ENCODE peak calls at places on chromosomes 7 and 10, in nine cellular contexts. L is A549, A is IMR-90, Y is body of pancreas, R is esophagus squamous epithelium, N is heart left ventricle, J is prostate gland, B is GM12892, U is sigmoid colon. M is an unnamed sample.

GRCh38 chr10:86348321-86349210 is 18.0 kb downstream of the GRID1 start:
- DNase-seq in L (no peak), J (no peak), A (no peak), U (peak), Y (no peak), N (peak), R (no peak), B (no peak), M (no peak)

GRCh38 chr10:8331896-8332729 is 277.6 kb downstream of the GATA3 start:
- DNase-seq in A (peak), R (no peak), J (peak), B (peak), Y (peak), N (peak), U (no peak), L (peak), M (peak)

GRCh38 chr10:6230335-6230734 is 27.6 kb downstream of the PFKFB3 start:
- DNase-seq in U (no peak), N (no peak), R (no peak), B (no peak), A (no peak), J (no peak), Y (no peak), L (no peak), M (no peak)

GRCh38 chr10:127978481-127978880 is 71.6 kb downstream of the PTPRE start:
- DNase-seq in B (no peak), R (no peak), Y (no peak), A (no peak), U (no peak), J (no peak), L (no peak), N (no peak), M (no peak)

GRCh38 chr10:13977861-13978843 is 352.6 kb downstream of the FRMD4A start:
- DNase-seq in Y (no peak), U (no peak), R (no peak), B (no peak), N (no peak), A (peak), J (no peak), L (no peak), M (no peak)

GRCh38 chr7:120583835-120584586 is 273.9 kb downstream of the TSPAN12 start:
- DNase-seq in Y (no peak), J (no peak), R (no peak), B (no peak), A (peak), N (no peak), L (no peak), U (no peak), M (peak)

GRCh38 chr7:150515752-150516151 is 1.1 kb downstream of the GIMAP7 start:
- DNase-seq in Y (no peak), N (no peak), R (no peak), A (no peak), B (no peak), J (no peak), U (no peak), L (no peak), M (no peak)

GRCh38 chr7:37666026-37666780 is 17.4 kb upstream of the GPR141 start:
- DNase-seq in J (no peak), U (no peak), R (no peak), A (no peak), L (peak), Y (no peak), B (no peak), N (no peak), M (no peak)

GRCh38 chr10:97270523-97271154 is 21.8 kb downstream of the ARHGAP19 start:
- DNase-seq in N (no peak), R (no peak), B (no peak), A (peak), J (no peak), Y (no peak), L (no peak), U (no peak), M (no peak)

GRCh38 chr10:109972372-109973001 is 35.3 kb upstream of the ADD3 start:
- DNase-seq in J (no peak), Y (no peak), B (no peak), R (no peak), A (no peak), N (no peak), U (no peak), L (no peak), M (no peak)

GRCh38 chr7:6637544-6638229 is 569 bp downstream of the ZNF316 start:
- DNase-seq in L (peak), A (peak), R (no peak), B (peak), N (no peak), J (no peak), Y (peak), U (no peak), M (peak)

GRCh38 chr10:62805139-62806092 is 896 bp downstream of the ADO start:
- DNase-seq in N (peak), R (no peak), A (peak), L (peak), B (no peak), J (no peak), U (peak), Y (peak), M (no peak)

GRCh38 chr7:39536926-39537325 is 29.3 kb upstream of the YAE1 start:
- DNase-seq in J (no peak), A (no peak), N (no peak), R (no peak), U (no peak), Y (no peak), L (no peak), B (no peak), M (no peak)

GRCh38 chr7:27088002-27088931 is 7.5 kb downstream of the HOXA1 start:
- DNase-seq in A (no peak), J (no peak), U (no peak), N (no peak), L (no peak), Y (no peak), B (no peak), R (no peak), M (no peak)

GRCh38 chr10:86753056-86753455 is 3.4 kb upstream of the BMPR1A start:
- DNase-seq in N (no peak), A (no peak), R (no peak), J (no peak), U (no peak), B (no peak), Y (no peak), L (no peak), M (no peak)

GRCh38 chr10:96833220-96834001 is 1.3 kb downstream of the LCOR start:
- DNase-seq in U (peak), A (peak), L (peak), J (peak), N (no peak), R (no peak), B (no peak), Y (peak), M (peak)

GRCh38 chr7:41576176-41576575 is 126.7 kb downstream of the INHBA start:
- DNase-seq in A (peak), B (no peak), N (no peak), U (no peak), Y (no peak), J (no peak), R (no peak), L (no peak), M (no peak)

GRCh38 chr7:41570766-41571165 is 132.1 kb downstream of the INHBA start:
- DNase-seq in B (no peak), L (peak), U (no peak), Y (no peak), J (no peak), R (no peak), N (no peak), A (no peak), M (no peak)

GRCh38 chr7:41574377-41574776 is 128.5 kb downstream of the INHBA start:
- DNase-seq in U (no peak), N (no peak), Y (no peak), J (no peak), L (no peak), B (no peak), R (no peak), A (peak), M (no peak)

GRCh38 chr7:41573881-41574280 is 129.0 kb downstream of the INHBA start:
- DNase-seq in L (no peak), B (no peak), A (peak), J (no peak), N (no peak), Y (no peak), U (no peak), R (no peak), M (no peak)

GRCh38 chr7:41573017-41573416 is 129.9 kb downstream of the INHBA start:
- DNase-seq in N (no peak), Y (no peak), J (no peak), L (peak), R (no peak), B (no peak), U (no peak), A (peak), M (peak)
- TF ChIP-seq POLR2A in N (no peak), Y (no peak), J (no peak), L (no peak), R (no peak), B (no peak), U (no peak), A (no peak), M (no peak)

DNA sequence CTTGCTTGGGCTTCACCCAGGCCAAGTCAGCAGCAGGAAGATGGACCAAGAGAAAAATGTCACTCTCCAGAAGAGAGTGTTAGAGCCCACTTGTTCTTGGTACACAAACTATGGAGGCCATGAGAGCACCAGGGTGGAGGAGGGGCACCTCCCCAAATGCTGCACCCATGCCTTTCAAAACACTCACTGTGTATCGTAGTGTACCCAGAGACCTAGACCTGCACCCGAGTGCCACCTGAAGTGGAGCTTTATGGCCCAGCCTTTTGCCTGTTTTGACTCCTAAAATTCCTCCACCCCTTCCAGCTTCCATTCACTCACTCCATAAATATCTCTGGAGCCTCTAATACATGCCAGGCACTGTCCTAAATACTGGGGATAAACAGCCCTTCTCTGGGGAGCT is 5.0 kb downstream of the SFTPD start:
- DNase-seq in J (no peak), R (no peak), Y (no peak), L (no peak), N (no peak), U (no peak), A (no peak), B (no peak), M (no peak)
- TF ChIP-seq POLR2A in J (no peak), R (no peak), Y (no peak), L (no peak), N (no peak), U (no peak), A (no peak), B (no peak), M (no peak)

GRCh38 chr7:36155811-36156361 is 2.8 kb downstream of the EEPD1 start:
- DNase-seq in L (no peak), R (no peak), J (peak), N (no peak), B (no peak), Y (peak), A (peak), U (peak), M (peak)
- TF ChIP-seq POLR2A in L (no peak), R (no peak), J (no peak), N (no peak), B (no peak), Y (no peak), A (no peak), U (no peak), M (no peak)

DNA sequence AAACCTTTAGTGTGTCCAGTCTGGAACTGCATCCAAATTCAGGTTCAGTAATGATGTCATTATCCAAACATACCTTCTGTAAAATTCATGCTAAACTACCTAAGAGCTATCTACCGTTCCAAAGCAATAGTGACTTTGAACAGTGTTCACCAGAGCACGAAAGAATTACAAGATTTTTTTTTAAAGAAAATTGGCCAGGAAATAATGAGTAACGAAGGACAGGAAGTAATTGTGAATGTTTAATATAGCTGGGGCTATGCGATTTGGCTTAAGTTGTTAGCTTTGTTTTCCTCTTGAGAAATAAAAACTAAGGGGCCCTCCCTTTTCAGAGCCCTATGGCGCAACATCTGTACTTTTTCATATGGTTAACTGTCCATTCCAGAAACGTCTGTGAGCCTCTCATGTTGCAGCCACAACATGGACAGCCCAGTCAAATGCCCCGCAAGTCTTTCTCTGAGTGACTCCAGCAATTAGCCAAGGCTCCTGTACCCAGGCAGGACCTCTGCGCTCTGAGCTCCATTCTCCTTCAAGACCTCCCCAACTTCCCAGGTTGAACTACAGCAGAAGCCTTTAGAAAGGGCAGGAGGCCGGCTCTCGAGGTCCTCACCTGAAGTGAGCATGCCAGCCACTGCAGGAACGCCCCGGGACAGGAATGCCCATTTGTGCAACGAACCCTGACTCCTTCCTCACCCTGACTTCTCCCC is 622 bp upstream of the FAS start:
- DNase-seq in L (no peak), R (no peak), N (no peak), U (peak), A (peak), J (peak), Y (no peak), B (no peak), M (no peak)
- TF ChIP-seq POLR2A in L (no peak), R (no peak), N (no peak), U (no peak), A (no peak), J (no peak), Y (no peak), B (no peak), M (no peak)

DNA sequence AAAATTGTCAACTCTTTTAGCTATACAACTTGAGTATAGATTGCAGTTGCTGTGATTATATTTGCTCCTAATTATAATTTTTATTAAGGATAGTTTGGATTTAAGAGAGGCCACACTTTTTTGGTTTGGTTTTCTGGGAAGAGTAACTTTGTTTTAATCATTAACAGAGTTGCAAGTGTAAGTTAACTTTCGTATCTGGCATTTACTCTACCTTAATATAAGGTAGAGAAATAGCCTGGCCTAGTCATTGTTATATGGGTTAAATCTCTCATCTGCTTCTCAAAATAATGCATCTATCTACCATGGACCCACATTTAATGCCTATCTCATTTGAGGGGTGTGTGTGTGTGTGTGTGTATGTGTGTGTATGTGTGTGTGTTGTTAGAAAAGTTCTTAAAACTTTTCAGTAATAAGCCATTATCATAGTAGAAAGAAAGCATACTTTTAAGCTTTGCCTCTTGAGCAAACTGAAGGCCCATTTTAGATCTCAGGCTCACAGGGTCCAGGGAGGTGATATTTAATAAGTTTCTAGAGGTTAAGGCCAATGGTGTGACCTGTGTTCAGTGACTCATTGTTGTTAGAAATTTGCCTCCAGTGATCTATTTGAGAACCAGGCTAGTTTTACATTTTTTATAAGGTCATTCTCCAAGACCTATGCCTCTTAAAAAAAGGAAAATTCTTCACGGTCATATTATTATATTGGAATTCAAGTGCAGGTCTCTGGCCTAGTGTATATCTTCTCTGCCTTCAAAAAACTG is 10.9 kb upstream of the TEX47 start:
- DNase-seq in Y (no peak), U (no peak), J (no peak), R (no peak), N (no peak), A (no peak), B (no peak), L (no peak), M (no peak)
- TF ChIP-seq POLR2A in Y (no peak), U (no peak), J (no peak), R (no peak), N (no peak), A (no peak), B (no peak), L (no peak), M (no peak)

DNA sequence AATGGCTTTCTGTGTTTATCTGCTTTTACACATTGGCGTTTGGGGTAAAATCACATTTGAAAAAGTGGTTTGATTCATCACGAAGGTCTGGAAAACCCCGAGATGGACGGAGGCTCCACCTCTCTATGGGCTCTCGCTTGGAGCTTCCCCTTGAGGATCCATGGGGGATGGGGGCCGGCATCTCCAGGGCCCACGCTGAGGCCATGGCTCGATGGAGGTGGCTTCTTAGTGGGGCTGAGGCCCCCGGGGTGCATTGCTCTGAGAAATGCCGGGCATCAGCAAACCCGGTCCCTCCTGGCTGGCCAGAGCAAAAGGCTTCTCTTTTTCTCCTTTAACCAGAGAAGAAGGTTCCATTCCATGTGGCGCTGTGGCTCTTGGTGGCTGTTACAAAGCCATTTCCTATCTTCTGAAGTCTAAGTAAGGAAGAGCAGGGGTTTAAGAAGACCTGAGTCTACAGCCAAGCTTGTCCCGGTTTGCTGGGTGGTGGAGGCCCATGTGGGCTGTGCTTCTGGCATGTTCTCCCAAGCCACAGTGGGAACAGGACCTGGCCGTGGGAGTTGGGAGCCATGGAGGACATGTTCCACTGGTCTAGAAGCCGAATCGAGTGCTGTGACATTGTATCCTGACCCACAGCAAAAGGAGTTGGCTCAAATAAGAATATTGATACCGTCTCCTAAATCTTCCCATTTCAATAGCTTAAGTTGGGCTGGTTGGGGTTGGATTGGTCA is 243.5 kb upstream of the PITRM1 start:
- DNase-seq in A (no peak), R (no peak), L (no peak), J (no peak), U (no peak), Y (no peak), B (no peak), N (no peak), M (no peak)
- TF ChIP-seq POLR2A in A (no peak), R (no peak), L (no peak), J (no peak), U (no peak), Y (no peak), B (no peak), N (no peak), M (no peak)

GRCh38 chr7:134782121-134782623 is 2.7 kb downstream of the CALD1 start:
- DNase-seq in U (no peak), R (no peak), N (no peak), A (peak), J (no peak), L (no peak), B (no peak), Y (no peak), M (no peak)

GRCh38 chr7:134779741-134780065 is 269 bp downstream of the CALD1 start:
- DNase-seq in L (no peak), U (no peak), Y (no peak), B (no peak), A (no peak), N (no peak), R (no peak), J (no peak), M (no peak)

GRCh38 chr7:134781171-134781570 is 1.7 kb downstream of the CALD1 start:
- DNase-seq in N (no peak), J (no peak), L (no peak), A (no peak), R (no peak), B (no peak), Y (no peak), U (no peak), M (no peak)

GRCh38 chr7:134778941-134779740 is at the start of gene CALD1:
- DNase-seq in B (no peak), Y (peak), A (peak), J (peak), R (no peak), U (peak), L (peak), N (peak), M (peak)

DNA sequence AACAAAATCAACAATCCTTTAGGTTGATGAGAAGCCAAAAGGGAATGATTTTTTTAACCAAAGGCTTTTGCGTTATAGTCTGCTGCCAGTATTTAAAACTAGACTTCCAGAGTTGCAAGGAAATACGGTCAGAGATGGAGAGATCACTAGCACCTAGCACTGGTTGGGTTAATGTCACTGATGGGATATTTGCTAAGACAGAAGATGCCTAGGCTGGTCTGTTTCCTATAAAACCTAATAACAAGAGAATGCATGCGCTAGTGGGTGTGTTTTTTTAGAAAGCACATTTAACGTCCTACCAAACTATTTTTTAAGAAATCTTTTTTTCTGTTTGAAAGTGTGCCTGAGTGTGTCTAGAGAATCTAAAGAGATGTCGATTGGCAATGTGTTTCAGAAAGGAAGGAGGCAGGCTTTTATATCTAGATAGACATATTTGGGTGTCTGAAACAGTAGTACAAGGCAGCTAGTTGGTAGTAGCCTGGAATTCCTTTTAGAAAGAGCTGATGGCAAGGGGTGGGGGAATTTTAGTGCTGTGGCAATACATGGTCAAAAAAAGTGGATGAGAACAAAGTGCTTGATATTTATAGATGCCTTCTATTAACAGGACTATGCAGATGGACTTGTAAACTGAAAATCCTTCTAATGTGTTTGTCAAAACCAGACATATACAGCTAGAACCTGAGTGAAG is 876 bp downstream of the CALD1 start:
- DNase-seq in A (no peak), Y (no peak), B (no peak), R (no peak), L (no peak), J (no peak), U (no peak), N (no peak), M (no peak)
- TF ChIP-seq POLR2A in A (peak), Y (no peak), B (no peak), R (peak), L (no peak), J (no peak), U (no peak), N (no peak), M (no peak)

GRCh38 chr10:30435068-30435422 is 1.1 kb downstream of the MAP3K8 start:
- DNase-seq in U (peak), J (no peak), B (no peak), L (peak), A (peak), R (no peak), Y (peak), N (no peak), M (no peak)

GRCh38 chr10:30434273-30435067 is 486 bp downstream of the MAP3K8 start:
- DNase-seq in J (peak), U (peak), B (peak), L (peak), Y (peak), N (peak), R (peak), A (peak), M (peak)

GRCh38 chr10:30433286-30433778 is 652 bp upstream of the MAP3K8 start:
- DNase-seq in J (peak), R (peak), L (peak), U (peak), Y (peak), N (peak), A (peak), B (no peak), M (no peak)

GRCh38 chr10:30432631-30433285 is 1.2 kb upstream of the MAP3K8 start:
- DNase-seq in U (peak), R (no peak), N (peak), Y (peak), A (no peak), J (no peak), B (no peak), L (peak), M (no peak)

GRCh38 chr10:30433779-30434272 is at the start of gene MAP3K8:
- DNase-seq in A (peak), R (peak), J (peak), B (peak), N (peak), Y (peak), U (peak), L (peak), M (peak)
- TF ChIP-seq POLR2A in A (peak), R (peak), J (peak), B (peak), N (no peak), Y (peak), U (peak), L (peak), M (peak)